ENCODE peak calls at places on chromosomes 16 and 17, in four cellular contexts. P is T-helper 17 cell, W is Right ventricle myocardium superior, Z is WTC11. C is an unnamed sample.

GRCh38 chr16:6528217-6528616 is 804.4 kb upstream of the RBFOX1 start:
- ATAC-seq in P (no peak), W (no peak), Z (no peak), C (no peak)

GRCh38 chr17:65593092-65593869 is 31.8 kb upstream of the AXIN2 start:
- ATAC-seq in P (no peak), W (no peak), Z (no peak), C (no peak)

GRCh38 chr17:81869221-81870154 is 1.6 kb downstream of the ARHGDIA start:
- ATAC-seq in P (no peak), W (peak), Z (peak), C (peak)

GRCh38 chr17:82110298-82110697 is 12.3 kb upstream of the FASN start:
- ATAC-seq in P (no peak), W (no peak), Z (no peak), C (no peak)

GRCh38 chr17:42153919-42154491 is 784 bp downstream of the RAB5C start:
- ATAC-seq in P (no peak), W (no peak), Z (no peak), C (no peak)

GRCh38 chr17:45775148-45775547 is 9.0 kb upstream of the CRHR1 start:
- ATAC-seq in P (no peak), W (no peak), Z (no peak), C (no peak)

GRCh38 chr17:10116676-10117075 is 81.7 kb downstream of the GAS7 start:
- ATAC-seq in P (no peak), W (no peak), Z (no peak), C (no peak)

GRCh38 chr17:1546292-1546922 is 16.2 kb downstream of the PITPNA start:
- ATAC-seq in P (no peak), W (no peak), Z (no peak), C (no peak)

GRCh38 chr17:31754239-31754945 is 104.7 kb downstream of the COPRS start:
- ATAC-seq in P (no peak), W (no peak), Z (no peak), C (no peak)

GRCh38 chr16:5449901-5450300 is 352.3 kb upstream of the EEF2KMT start:
- ATAC-seq in P (no peak), W (no peak), Z (no peak), C (no peak)

GRCh38 chr17:10727192-10727591 is 2.6 kb downstream of the TMEM220 start:
- ATAC-seq in P (no peak), W (no peak), Z (no peak), C (no peak)

GRCh38 chr16:48479955-48480354 is 94.7 kb upstream of the SIAH1 start:
- ATAC-seq in P (no peak), W (no peak), Z (no peak), C (no peak)